ENCODE peak calls at places on chromosome 5, in four cellular contexts. H is pancreas, I is heart left ventricle, X is right atrium auricular region. D is an unnamed sample. For H3K4me1, the result is how much of the 10 kb centered on the place peaks cover.

GRCh38 chr5:143322931-143323330 is 80.6 kb downstream of the NR3C1 start:
- DNase-seq in H (no peak), I (no peak), X (no peak), D (no peak)

GRCh38 chr5:54904425-54904824 is 81.0 kb downstream of the ESM1 start:
- DNase-seq in H (no peak), I (no peak), X (no peak), D (no peak)

GRCh38 chr5:142412581-142412980 is 87.8 kb upstream of the SPRY4 start:
- DNase-seq in H (no peak), I (no peak), X (no peak), D (no peak)

GRCh38 chr5:33235824-33236223 is 204.9 kb upstream of the TARS1 start:
- DNase-seq in H (no peak), I (no peak), X (no peak), D (no peak)

GRCh38 chr5:73447234-73448071 is 1.1 kb downstream of the FOXD1 start:
- DNase-seq in H (peak), I (no peak), X (no peak), D (no peak)

GRCh38 chr5:51983161-51983560 is 599.9 kb downstream of the ISL1 start:
- DNase-seq in H (no peak), I (no peak), X (no peak), D (no peak)

GRCh38 chr5:153565822-153566221 is 75.4 kb downstream of the GRIA1 start:
- DNase-seq in H (no peak), I (no peak), X (no peak), D (no peak)

GRCh38 chr5:135437796-135438560 is 9.2 kb downstream of the DCANP1 start:
- DNase-seq in H (no peak), I (peak), X (no peak), D (no peak)

GRCh38 chr5:102767864-102768263 is 12.8 kb downstream of the PAM start:
- DNase-seq in H (no peak), I (no peak), X (no peak), D (no peak)

GRCh38 chr5:141846031-141846430 is 32.2 kb downstream of the PCDH1 start:
- DNase-seq in H (no peak), I (peak), X (no peak), D (no peak)

GRCh38 chr5:172838151-172838875 is 4.3 kb downstream of the ERGIC1 start:
- DNase-seq in H (no peak), I (no peak), X (no peak), D (no peak)
- H3K4me1 ChIP-seq in H (under half), I (under half), X (half or more), D (under half)

DNA sequence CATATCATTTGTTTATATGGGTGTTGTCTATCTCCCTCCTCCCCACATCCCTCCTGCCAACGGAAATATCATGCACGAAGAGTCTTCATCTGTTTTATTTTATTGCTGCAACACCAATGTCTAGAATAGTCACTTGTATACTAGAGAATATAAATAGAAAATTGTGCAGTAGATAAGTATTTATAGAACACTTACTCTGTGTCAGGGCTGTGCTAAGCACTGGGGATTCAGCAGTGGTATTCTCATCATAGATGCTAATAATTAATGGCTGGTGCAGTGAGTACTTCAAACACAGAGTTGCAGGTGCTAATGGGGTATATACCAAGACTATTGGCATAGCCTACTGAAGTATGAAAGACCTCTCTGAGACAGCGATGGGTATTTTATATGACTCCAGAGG is 353.5 kb upstream of the CDH6 start:
- DNase-seq in H (no peak), I (peak), X (no peak), D (no peak)
- H3K27ac ChIP-seq in H (no peak), I (peak), X (peak), D (no peak)

GRCh38 chr5:155027993-155028629 is 14.6 kb downstream of the KIF4B start:
- DNase-seq in H (no peak), I (no peak), X (no peak), D (no peak)
- H3K4me1 ChIP-seq in H (under half), I (under half), X (under half), D (under half)

GRCh38 chr5:20109326-20109725 is 121.3 kb upstream of the CDH18 start:
- DNase-seq in H (no peak), I (no peak), X (no peak), D (no peak)

GRCh38 chr5:20114536-20114935 is 126.5 kb upstream of the CDH18 start:
- DNase-seq in H (no peak), I (no peak), X (no peak), D (no peak)

GRCh38 chr5:20113930-20114329 is 125.9 kb upstream of the CDH18 start:
- DNase-seq in H (no peak), I (no peak), X (no peak), D (no peak)

DNA sequence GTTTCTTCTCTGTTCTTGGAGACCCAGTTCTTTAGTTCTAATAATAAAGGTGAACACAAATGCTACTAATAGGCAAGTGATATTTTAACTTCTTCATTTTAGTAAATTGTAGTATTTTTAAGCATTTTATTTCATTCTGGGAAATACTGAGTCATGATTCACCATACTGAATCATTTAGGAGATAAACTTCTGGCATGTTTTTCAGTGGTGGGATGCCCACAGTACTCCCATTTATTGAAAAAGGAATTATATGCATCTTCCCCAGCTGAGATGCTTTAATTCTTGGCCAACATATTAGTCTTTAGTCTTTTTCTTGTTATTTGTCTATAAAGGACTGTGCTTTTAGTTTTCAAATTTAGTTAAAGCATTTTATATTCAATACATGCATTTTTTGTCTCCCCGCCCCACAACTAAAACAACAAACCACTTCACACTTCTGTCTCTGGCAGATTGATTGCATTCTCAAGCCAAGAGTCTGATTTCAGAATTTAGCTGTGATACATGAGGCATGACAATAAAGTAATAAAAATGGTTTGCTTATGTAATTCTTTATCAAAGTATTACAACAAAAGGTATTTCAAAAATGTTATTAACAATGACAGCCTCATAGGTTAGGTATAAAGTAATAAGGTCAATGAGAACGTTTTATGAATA is 125.2 kb upstream of the CDH18 start:
- DNase-seq in H (no peak), I (no peak), X (no peak), D (no peak)
- H3K27ac ChIP-seq in H (no peak), I (no peak), X (no peak), D (no peak)

GRCh38 chr5:67806647-67807046 is 408.9 kb upstream of the PIK3R1 start:
- DNase-seq in H (no peak), I (no peak), X (no peak), D (no peak)

GRCh38 chr5:67808340-67808739 is 407.2 kb upstream of the PIK3R1 start:
- DNase-seq in H (no peak), I (no peak), X (peak), D (peak)

GRCh38 chr5:67809589-67809988 is 406.0 kb upstream of the PIK3R1 start:
- DNase-seq in H (no peak), I (no peak), X (no peak), D (no peak)

GRCh38 chr5:67805666-67806348 is 409.7 kb upstream of the PIK3R1 start:
- DNase-seq in H (no peak), I (no peak), X (no peak), D (no peak)

DNA sequence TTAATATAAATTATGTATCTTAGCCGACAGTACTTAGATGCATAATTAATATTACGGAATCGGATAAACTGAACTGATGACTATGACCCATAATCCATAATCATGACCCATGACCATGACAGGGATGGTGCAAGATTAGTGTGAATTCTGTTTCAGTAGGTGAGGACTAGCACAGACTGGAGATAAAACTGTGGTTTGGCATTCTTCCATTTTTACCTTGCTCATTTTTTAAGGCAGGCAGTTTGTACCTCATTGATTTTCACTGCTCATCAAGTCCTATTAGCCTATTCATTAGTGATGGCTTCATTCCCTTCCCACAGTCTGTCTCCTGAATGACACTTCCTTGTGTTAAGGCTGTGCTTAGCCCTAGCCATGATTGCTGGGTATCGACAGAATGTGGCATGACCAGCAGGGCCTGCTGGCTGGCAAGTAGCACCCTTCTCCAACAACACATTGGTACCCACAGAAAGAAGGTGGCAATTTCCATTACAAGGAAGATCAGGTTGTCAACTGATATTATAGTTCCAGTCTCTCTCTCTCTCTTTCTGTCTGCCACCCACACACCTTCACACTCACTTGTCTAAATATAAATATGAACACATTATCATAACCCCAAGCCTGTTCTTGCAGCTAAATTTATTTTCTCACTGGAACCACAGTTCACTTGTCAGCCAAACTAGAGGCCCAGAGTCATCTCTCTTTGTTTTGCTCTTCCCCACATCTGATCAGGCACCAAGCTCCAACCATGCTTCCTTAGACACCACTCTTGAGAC is 408.3 kb upstream of the PIK3R1 start:
- DNase-seq in H (no peak), I (peak), X (no peak), D (no peak)
- H3K4me1 ChIP-seq in H (under half), I (under half), X (under half), D (under half)

D was measured in tibial artery.